ENCODE peak calls at places on chromosomes 5 and 9, in eight cellular contexts. One of them, this sample, is unnamed.

GRCh38 chr5:6161257-6161656 is 217.1 kb downstream of the MED10 start:
- DNase-seq in GM06990: no peak
- DNase-seq in fibroblast of mammary gland: no peak
- DNase-seq in OCI-LY7: no peak
- DNase-seq in B cell: no peak
- DNase-seq in IMR-90: no peak
- DNase-seq in CD4-positive, alpha-beta T cell: no peak
- DNase-seq in heart right ventricle: no peak
- DNase-seq in this sample: no peak

GRCh38 chr5:33816791-33817190 is 75.0 kb downstream of the ADAMTS12 start:
- DNase-seq in GM06990: no peak
- DNase-seq in fibroblast of mammary gland: peak
- DNase-seq in OCI-LY7: no peak
- DNase-seq in B cell: no peak
- DNase-seq in IMR-90: peak
- DNase-seq in CD4-positive, alpha-beta T cell: no peak
- DNase-seq in heart right ventricle: no peak
- DNase-seq in this sample: no peak

GRCh38 chr5:132473608-132474007 is 17.0 kb downstream of the IRF1 start:
- DNase-seq in GM06990: no peak
- DNase-seq in fibroblast of mammary gland: no peak
- DNase-seq in OCI-LY7: no peak
- DNase-seq in B cell: no peak
- DNase-seq in IMR-90: no peak
- DNase-seq in CD4-positive, alpha-beta T cell: peak
- DNase-seq in heart right ventricle: no peak
- DNase-seq in this sample: no peak

GRCh38 chr5:144712090-144712489 is 541.4 kb downstream of the KCTD16 start:
- DNase-seq in GM06990: no peak
- DNase-seq in fibroblast of mammary gland: no peak
- DNase-seq in OCI-LY7: peak
- DNase-seq in B cell: peak
- DNase-seq in IMR-90: no peak
- DNase-seq in CD4-positive, alpha-beta T cell: no peak
- DNase-seq in heart right ventricle: no peak
- DNase-seq in this sample: no peak

GRCh38 chr5:1285141-1285540 is 9.7 kb downstream of the TERT start:
- DNase-seq in GM06990: no peak
- DNase-seq in fibroblast of mammary gland: no peak
- DNase-seq in OCI-LY7: no peak
- DNase-seq in B cell: no peak
- DNase-seq in IMR-90: no peak
- DNase-seq in CD4-positive, alpha-beta T cell: no peak
- DNase-seq in heart right ventricle: no peak
- DNase-seq in this sample: no peak

GRCh38 chr5:181223041-181223728 is at the start of gene TRIM41:
- DNase-seq in GM06990: peak
- DNase-seq in fibroblast of mammary gland: peak
- DNase-seq in OCI-LY7: peak
- DNase-seq in B cell: peak
- DNase-seq in IMR-90: peak
- DNase-seq in CD4-positive, alpha-beta T cell: peak
- DNase-seq in heart right ventricle: peak
- DNase-seq in this sample: peak

GRCh38 chr5:83471405-83472212 is at the start of gene VCAN:
- DNase-seq in GM06990: peak
- DNase-seq in fibroblast of mammary gland: peak
- DNase-seq in OCI-LY7: no peak
- DNase-seq in B cell: no peak
- DNase-seq in IMR-90: peak
- DNase-seq in CD4-positive, alpha-beta T cell: no peak
- DNase-seq in heart right ventricle: peak
- DNase-seq in this sample: peak

GRCh38 chr9:38700695-38701094 is 19.2 kb downstream of the FAM240B start:
- DNase-seq in GM06990: no peak
- DNase-seq in fibroblast of mammary gland: peak
- DNase-seq in OCI-LY7: no peak
- DNase-seq in B cell: no peak
- DNase-seq in IMR-90: peak
- DNase-seq in CD4-positive, alpha-beta T cell: no peak
- DNase-seq in heart right ventricle: no peak
- DNase-seq in this sample: no peak

GRCh38 chr9:129142115-129142514 is 30.9 kb downstream of the PTPA start:
- DNase-seq in GM06990: no peak
- DNase-seq in fibroblast of mammary gland: no peak
- DNase-seq in OCI-LY7: peak
- DNase-seq in B cell: no peak
- DNase-seq in IMR-90: no peak
- DNase-seq in CD4-positive, alpha-beta T cell: no peak
- DNase-seq in heart right ventricle: no peak
- DNase-seq in this sample: no peak

GRCh38 chr5:72814104-72814503 is 2.4 kb upstream of the TNPO1 start:
- DNase-seq in GM06990: no peak
- DNase-seq in fibroblast of mammary gland: no peak
- DNase-seq in OCI-LY7: no peak
- DNase-seq in B cell: no peak
- DNase-seq in IMR-90: no peak
- DNase-seq in CD4-positive, alpha-beta T cell: no peak
- DNase-seq in heart right ventricle: no peak
- DNase-seq in this sample: no peak

GRCh38 chr5:96905864-96906263 is 29.6 kb downstream of the ERAP2 start:
- DNase-seq in GM06990: no peak
- DNase-seq in fibroblast of mammary gland: no peak
- DNase-seq in OCI-LY7: no peak
- DNase-seq in B cell: no peak
- DNase-seq in IMR-90: no peak
- DNase-seq in CD4-positive, alpha-beta T cell: no peak
- DNase-seq in heart right ventricle: no peak
- DNase-seq in this sample: no peak

GRCh38 chr5:81420039-81420667 is 26.2 kb upstream of the ACOT12 start:
- DNase-seq in GM06990: no peak
- DNase-seq in fibroblast of mammary gland: peak
- DNase-seq in OCI-LY7: no peak
- DNase-seq in B cell: no peak
- DNase-seq in IMR-90: peak
- DNase-seq in CD4-positive, alpha-beta T cell: no peak
- DNase-seq in heart right ventricle: no peak
- DNase-seq in this sample: no peak

GRCh38 chr5:176188085-176188484 is 50.1 kb upstream of the SIMC1 start:
- DNase-seq in GM06990: no peak
- DNase-seq in fibroblast of mammary gland: no peak
- DNase-seq in OCI-LY7: no peak
- DNase-seq in B cell: no peak
- DNase-seq in IMR-90: no peak
- DNase-seq in CD4-positive, alpha-beta T cell: no peak
- DNase-seq in heart right ventricle: no peak
- DNase-seq in this sample: no peak

GRCh38 chr9:134864821-134865190 is 15.8 kb upstream of the FCN2 start:
- DNase-seq in GM06990: no peak
- DNase-seq in fibroblast of mammary gland: no peak
- DNase-seq in OCI-LY7: no peak
- DNase-seq in B cell: no peak
- DNase-seq in IMR-90: no peak
- DNase-seq in CD4-positive, alpha-beta T cell: no peak
- DNase-seq in heart right ventricle: no peak
- DNase-seq in this sample: no peak

GRCh38 chr5:123215929-123216702 is 127.1 kb downstream of the PRDM6 start:
- DNase-seq in GM06990: no peak
- DNase-seq in fibroblast of mammary gland: no peak
- DNase-seq in OCI-LY7: no peak
- DNase-seq in B cell: no peak
- DNase-seq in IMR-90: no peak
- DNase-seq in CD4-positive, alpha-beta T cell: no peak
- DNase-seq in heart right ventricle: no peak
- DNase-seq in this sample: no peak

GRCh38 chr5:50727845-50728244 is 61.4 kb downstream of the PARP8 start:
- DNase-seq in GM06990: no peak
- DNase-seq in fibroblast of mammary gland: no peak
- DNase-seq in OCI-LY7: no peak
- DNase-seq in B cell: no peak
- DNase-seq in IMR-90: no peak
- DNase-seq in CD4-positive, alpha-beta T cell: no peak
- DNase-seq in heart right ventricle: no peak
- DNase-seq in this sample: no peak

GRCh38 chr9:34405719-34406118 is 29.0 kb upstream of the MYORG start:
- DNase-seq in GM06990: no peak
- DNase-seq in fibroblast of mammary gland: peak
- DNase-seq in OCI-LY7: no peak
- DNase-seq in B cell: no peak
- DNase-seq in IMR-90: peak
- DNase-seq in CD4-positive, alpha-beta T cell: no peak
- DNase-seq in heart right ventricle: no peak
- DNase-seq in this sample: no peak

GRCh38 chr5:105836906-105837305 is 1833.8 kb downstream of the EFNA5 start:
- DNase-seq in GM06990: no peak
- DNase-seq in fibroblast of mammary gland: peak
- DNase-seq in OCI-LY7: no peak
- DNase-seq in B cell: no peak
- DNase-seq in IMR-90: no peak
- DNase-seq in CD4-positive, alpha-beta T cell: no peak
- DNase-seq in heart right ventricle: no peak
- DNase-seq in this sample: no peak

GRCh38 chr9:948497-948896 is 28.0 kb upstream of the DMRT3 start:
- DNase-seq in GM06990: no peak
- DNase-seq in fibroblast of mammary gland: no peak
- DNase-seq in OCI-LY7: no peak
- DNase-seq in B cell: no peak
- DNase-seq in IMR-90: no peak
- DNase-seq in CD4-positive, alpha-beta T cell: no peak
- DNase-seq in heart right ventricle: no peak
- DNase-seq in this sample: no peak

GRCh38 chr5:151470440-151470839 is 23.0 kb downstream of the SLC36A1 start:
- DNase-seq in GM06990: no peak
- DNase-seq in fibroblast of mammary gland: peak
- DNase-seq in OCI-LY7: no peak
- DNase-seq in B cell: no peak
- DNase-seq in IMR-90: peak
- DNase-seq in CD4-positive, alpha-beta T cell: no peak
- DNase-seq in heart right ventricle: no peak
- DNase-seq in this sample: no peak
- TF ChIP-seq CTCF in GM06990: no peak
- TF ChIP-seq CTCF in fibroblast of mammary gland: no peak
- TF ChIP-seq CTCF in OCI-LY7: no peak
- TF ChIP-seq CTCF in B cell: no peak
- TF ChIP-seq CTCF in IMR-90: no peak
- TF ChIP-seq CTCF in CD4-positive, alpha-beta T cell: no peak
- TF ChIP-seq CTCF in heart right ventricle: no peak
- TF ChIP-seq CTCF in this sample: no peak

GRCh38 chr5:80407735-80408474 is at the start of gene ZFYVE16:
- DNase-seq in GM06990: peak
- DNase-seq in fibroblast of mammary gland: peak
- DNase-seq in OCI-LY7: peak
- DNase-seq in B cell: peak
- DNase-seq in IMR-90: peak
- DNase-seq in CD4-positive, alpha-beta T cell: peak
- DNase-seq in heart right ventricle: peak
- DNase-seq in this sample: peak

GRCh38 chr5:80406980-80407734 is 707 bp upstream of the ZFYVE16 start:
- DNase-seq in GM06990: no peak
- DNase-seq in fibroblast of mammary gland: peak
- DNase-seq in OCI-LY7: peak
- DNase-seq in B cell: no peak
- DNase-seq in IMR-90: peak
- DNase-seq in CD4-positive, alpha-beta T cell: no peak
- DNase-seq in heart right ventricle: peak
- DNase-seq in this sample: peak

GRCh38 chr5:80411589-80412219 is 3.8 kb downstream of the ZFYVE16 start:
- DNase-seq in GM06990: no peak
- DNase-seq in fibroblast of mammary gland: peak
- DNase-seq in OCI-LY7: no peak
- DNase-seq in B cell: no peak
- DNase-seq in IMR-90: peak
- DNase-seq in CD4-positive, alpha-beta T cell: no peak
- DNase-seq in heart right ventricle: no peak
- DNase-seq in this sample: no peak

GRCh38 chr5:80408976-80409926 is 1.4 kb downstream of the ZFYVE16 start:
- DNase-seq in GM06990: no peak
- DNase-seq in fibroblast of mammary gland: peak
- DNase-seq in OCI-LY7: no peak
- DNase-seq in B cell: no peak
- DNase-seq in IMR-90: peak
- DNase-seq in CD4-positive, alpha-beta T cell: no peak
- DNase-seq in heart right ventricle: no peak
- DNase-seq in this sample: no peak

DNA sequence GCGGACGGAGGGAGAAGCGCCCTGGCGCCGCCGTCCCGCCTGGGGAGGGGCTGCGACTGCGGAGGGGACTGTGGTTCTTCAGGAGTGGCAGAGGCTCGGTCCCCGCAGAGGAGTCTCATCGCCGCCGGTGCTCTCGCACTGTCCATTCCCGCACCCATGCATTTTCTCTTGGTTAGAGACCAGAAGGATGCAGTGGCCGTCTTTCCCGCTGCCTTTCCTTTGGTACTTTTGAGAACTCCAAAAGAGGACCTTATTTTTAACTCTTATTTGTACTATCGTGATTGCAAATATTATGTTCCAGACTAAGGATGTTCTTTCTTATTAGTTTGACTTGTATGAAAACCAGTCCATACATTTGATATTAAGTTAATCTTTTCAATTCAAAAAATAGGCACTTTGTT is 611 bp downstream of the ZFYVE16 start:
- DNase-seq in GM06990: no peak
- DNase-seq in fibroblast of mammary gland: peak
- DNase-seq in OCI-LY7: no peak
- DNase-seq in B cell: no peak
- DNase-seq in IMR-90: peak
- DNase-seq in CD4-positive, alpha-beta T cell: peak
- DNase-seq in heart right ventricle: peak
- DNase-seq in this sample: peak
- TF ChIP-seq CTCF in GM06990: no peak
- TF ChIP-seq CTCF in fibroblast of mammary gland: no peak
- TF ChIP-seq CTCF in OCI-LY7: no peak
- TF ChIP-seq CTCF in B cell: no peak
- TF ChIP-seq CTCF in IMR-90: no peak
- TF ChIP-seq CTCF in CD4-positive, alpha-beta T cell: no peak
- TF ChIP-seq CTCF in heart right ventricle: no peak
- TF ChIP-seq CTCF in this sample: no peak

DNA sequence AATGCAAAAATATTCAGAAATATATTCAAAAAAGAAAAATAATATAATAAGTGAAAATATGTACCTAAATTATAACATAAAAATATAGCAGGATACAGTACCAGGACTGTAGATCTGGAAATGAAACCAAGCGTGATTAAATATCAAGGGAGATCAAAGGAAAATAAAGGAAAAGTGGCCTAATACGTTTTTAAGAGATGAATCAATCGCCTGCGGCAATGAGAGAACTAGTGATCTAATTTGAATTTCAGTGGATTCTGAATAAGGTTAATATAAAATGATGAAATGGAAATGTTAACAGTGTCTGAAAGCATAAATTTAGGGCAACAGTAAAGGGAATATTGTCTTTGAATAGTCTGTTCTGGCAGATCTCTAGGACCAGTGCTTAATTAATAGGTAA is 1761.9 kb upstream of the ACO1 start:
- DNase-seq in GM06990: no peak
- DNase-seq in fibroblast of mammary gland: no peak
- DNase-seq in OCI-LY7: no peak
- DNase-seq in B cell: no peak
- DNase-seq in IMR-90: no peak
- DNase-seq in CD4-positive, alpha-beta T cell: no peak
- DNase-seq in heart right ventricle: no peak
- DNase-seq in this sample: no peak
- TF ChIP-seq CTCF in GM06990: no peak
- TF ChIP-seq CTCF in fibroblast of mammary gland: no peak
- TF ChIP-seq CTCF in OCI-LY7: no peak
- TF ChIP-seq CTCF in B cell: no peak
- TF ChIP-seq CTCF in IMR-90: no peak
- TF ChIP-seq CTCF in CD4-positive, alpha-beta T cell: no peak
- TF ChIP-seq CTCF in heart right ventricle: no peak
- TF ChIP-seq CTCF in this sample: no peak

GRCh38 chr9:91948423-91949292 is 1.4 kb downstream of the ROR2 start:
- DNase-seq in GM06990: no peak
- DNase-seq in fibroblast of mammary gland: peak
- DNase-seq in OCI-LY7: no peak
- DNase-seq in B cell: no peak
- DNase-seq in IMR-90: peak
- DNase-seq in CD4-positive, alpha-beta T cell: no peak
- DNase-seq in heart right ventricle: no peak
- DNase-seq in this sample: peak
- TF ChIP-seq CTCF in GM06990: no peak
- TF ChIP-seq CTCF in fibroblast of mammary gland: no peak
- TF ChIP-seq CTCF in OCI-LY7: no peak
- TF ChIP-seq CTCF in B cell: no peak
- TF ChIP-seq CTCF in IMR-90: peak
- TF ChIP-seq CTCF in CD4-positive, alpha-beta T cell: no peak
- TF ChIP-seq CTCF in heart right ventricle: no peak
- TF ChIP-seq CTCF in this sample: no peak